ENCODE peak calls at places on chromosomes 5 and 9, in six cellular contexts. J, M, F, L, H and A are unnamed samples. For H3K36me3, the result is how much of the 10 kb centered on the place peaks cover.

GRCh38 chr5:1444361-1445189 is 665 bp downstream of the SLC6A3 start:
- DNase-seq in L (no peak), F (no peak), J (no peak), H (peak), M (no peak), A (no peak)

GRCh38 chr5:95881833-95882232 is 59.3 kb upstream of the GLRX start:
- DNase-seq in H (no peak), M (no peak), L (no peak), F (no peak), J (no peak), A (no peak)

GRCh38 chr9:84932915-84933527 is 263.5 kb downstream of the NTRK2 start:
- DNase-seq in F (no peak), M (no peak), L (no peak), H (peak), J (no peak), A (no peak)

GRCh38 chr9:75892168-75892901 is 1.9 kb downstream of the PCSK5 start:
- DNase-seq in L (peak), F (no peak), M (peak), J (peak), H (peak), A (no peak)

GRCh38 chr9:130770679-130771442 is 64.2 kb upstream of the ABL1 start:
- DNase-seq in M (peak), H (no peak), J (peak), L (peak), F (peak), A (no peak)

GRCh38 chr5:61790678-61791077 is 458.6 kb downstream of the ZSWIM6 start:
- DNase-seq in F (no peak), L (no peak), J (no peak), M (no peak), H (peak), A (no peak)

GRCh38 chr9:8719833-8720486 is 920.4 kb upstream of the DMAC1 start:
- DNase-seq in M (no peak), F (no peak), J (no peak), H (no peak), L (no peak), A (no peak)

GRCh38 chr9:122777935-122778671 is 10.6 kb upstream of the OR5C1 start:
- DNase-seq in F (no peak), M (no peak), L (no peak), J (no peak), H (no peak), A (no peak)

GRCh38 chr5:5933651-5934050 is 444.7 kb downstream of the MED10 start:
- DNase-seq in M (no peak), J (no peak), F (no peak), L (no peak), H (peak), A (no peak)

GRCh38 chr9:69115621-69116020 is 58.5 kb upstream of the TJP2 start:
- DNase-seq in F (no peak), M (no peak), J (no peak), L (no peak), H (no peak), A (no peak)

GRCh38 chr5:115820846-115821245 is 4.4 kb upstream of the CDO1 start:
- DNase-seq in F (no peak), H (no peak), J (no peak), M (no peak), L (no peak), A (no peak)

GRCh38 chr5:126492939-126493338 is 69.7 kb downstream of the GRAMD2B start:
- DNase-seq in F (no peak), J (no peak), M (peak), L (no peak), H (peak), A (no peak)

GRCh38 chr9:130240410-130241197 is 25.0 kb upstream of the HMCN2 start:
- DNase-seq in L (peak), J (peak), M (peak), H (peak), F (peak), A (peak)

GRCh38 chr5:14667290-14667689 is 2.8 kb downstream of the OTULIN start:
- DNase-seq in F (no peak), H (no peak), M (no peak), J (no peak), L (no peak), A (no peak)

GRCh38 chr9:92729735-92730155 is 34.9 kb downstream of the BICD2 start:
- DNase-seq in L (no peak), H (peak), J (no peak), F (no peak), M (no peak), A (peak)

GRCh38 chr9:21591221-21592062 is 109.3 kb upstream of the IFNE start:
- DNase-seq in J (no peak), L (no peak), F (no peak), H (peak), M (no peak), A (no peak)

GRCh38 chr5:108788142-108788541 is 40.4 kb downstream of the FER start:
- DNase-seq in J (no peak), H (no peak), F (no peak), M (no peak), L (no peak), A (no peak)

DNA sequence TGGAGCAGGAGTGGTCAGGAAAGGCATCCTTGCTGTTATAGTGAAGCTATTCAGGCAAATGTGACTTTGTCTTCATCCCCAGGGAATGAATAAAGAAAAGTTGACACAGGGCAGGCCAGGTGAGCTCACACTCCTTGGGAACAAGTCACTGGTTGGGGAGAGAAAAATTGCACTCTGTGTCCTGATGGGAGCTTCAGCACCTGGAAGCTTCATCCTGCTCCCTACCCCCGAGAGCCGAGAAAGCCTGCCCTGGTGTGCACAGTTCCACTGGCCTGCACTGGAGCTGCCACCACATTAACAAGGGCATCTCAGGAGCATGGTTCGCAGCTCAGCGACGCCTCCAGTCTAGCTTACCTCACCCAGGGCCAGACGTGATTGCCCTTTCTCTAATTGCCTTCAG is 87.2 kb downstream of the DOCK2 start:
- DNase-seq in M (no peak), J (no peak), L (no peak), H (no peak), F (no peak), A (no peak)
- H3K36me3 ChIP-seq in M (under half), J (under half), L (half or more), H (under half), F (half or more), A (half or more)

GRCh38 chr5:111348659-111349058 is 124.5 kb downstream of the CAMK4 start:
- DNase-seq in F (no peak), H (no peak), M (no peak), J (no peak), L (no peak), A (no peak)
- H3K36me3 ChIP-seq in F (under half), H (under half), M (under half), J (under half), L (under half), A (under half)

GRCh38 chr5:32103521-32103920 is 70.6 kb downstream of the GOLPH3 start:
- DNase-seq in F (no peak), H (no peak), M (no peak), L (no peak), J (no peak), A (no peak)
- H3K36me3 ChIP-seq in F (half or more), H (half or more), M (half or more), L (under half), J (under half), A (under half)

GRCh38 chr5:154820383-154820782 is 30.0 kb downstream of the FAXDC2 start:
- DNase-seq in L (no peak), F (no peak), J (no peak), H (no peak), M (no peak), A (no peak)
- H3K36me3 ChIP-seq in L (under half), F (half or more), J (under half), H (half or more), M (under half), A (under half)

GRCh38 chr9:106927916-106928315 is 65.0 kb downstream of the ZNF462 start:
- DNase-seq in F (no peak), L (no peak), J (no peak), M (no peak), H (no peak), A (no peak)

GRCh38 chr9:106930477-106930876 is 67.5 kb downstream of the ZNF462 start:
- DNase-seq in H (no peak), J (no peak), F (no peak), L (no peak), M (no peak), A (no peak)

GRCh38 chr9:106928350-106928749 is 65.4 kb downstream of the ZNF462 start:
- DNase-seq in H (no peak), M (no peak), J (no peak), L (no peak), F (no peak), A (no peak)

GRCh38 chr9:106932178-106932577 is 69.2 kb downstream of the ZNF462 start:
- DNase-seq in J (no peak), M (no peak), F (no peak), L (no peak), H (no peak), A (no peak)

DNA sequence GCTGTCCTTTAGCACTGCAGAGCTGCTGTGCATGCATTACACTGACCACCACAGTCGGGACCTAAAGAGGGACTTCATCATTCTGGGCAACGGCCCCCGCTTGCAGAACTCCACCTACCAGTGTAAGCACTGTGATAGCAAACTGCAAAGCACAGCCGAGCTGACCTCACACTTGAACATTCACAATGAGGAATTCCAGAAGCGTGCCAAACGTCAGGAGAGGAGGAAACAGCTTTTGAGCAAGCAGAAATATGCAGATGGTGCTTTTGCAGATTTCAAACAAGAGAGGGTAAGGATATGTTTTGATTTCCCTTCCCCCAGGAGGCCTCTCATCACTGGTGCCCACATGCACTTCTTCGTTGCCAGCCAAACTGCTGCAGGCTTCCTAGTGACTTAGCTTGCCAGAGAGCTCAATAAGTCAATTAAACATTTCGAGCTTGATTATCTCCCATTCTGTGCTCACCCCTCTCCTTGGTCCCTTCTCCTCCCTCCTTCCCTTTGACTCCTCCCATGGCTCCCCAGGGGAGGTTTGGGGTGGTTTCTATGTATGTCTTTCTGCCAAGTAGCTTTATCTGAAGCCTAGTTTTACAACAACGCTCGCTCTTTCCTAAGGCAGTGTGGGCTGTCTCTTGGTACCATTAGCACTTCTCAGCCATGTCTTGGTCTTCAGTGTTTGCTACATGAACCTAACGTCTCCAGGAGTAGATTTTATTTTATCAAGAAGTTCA is 66.7 kb downstream of the ZNF462 start:
- DNase-seq in J (no peak), H (no peak), F (no peak), M (no peak), L (no peak), A (no peak)
- H3K36me3 ChIP-seq in J (half or more), H (half or more), F (under half), M (half or more), L (under half), A (under half)

GRCh38 chr5:157248771-157249475 is 17.0 kb upstream of the CYFIP2 start:
- DNase-seq in M (no peak), F (no peak), J (no peak), H (no peak), L (peak), A (peak)
- H3K36me3 ChIP-seq in M (under half), F (under half), J (under half), H (under half), L (half or more), A (half or more)

DNA sequence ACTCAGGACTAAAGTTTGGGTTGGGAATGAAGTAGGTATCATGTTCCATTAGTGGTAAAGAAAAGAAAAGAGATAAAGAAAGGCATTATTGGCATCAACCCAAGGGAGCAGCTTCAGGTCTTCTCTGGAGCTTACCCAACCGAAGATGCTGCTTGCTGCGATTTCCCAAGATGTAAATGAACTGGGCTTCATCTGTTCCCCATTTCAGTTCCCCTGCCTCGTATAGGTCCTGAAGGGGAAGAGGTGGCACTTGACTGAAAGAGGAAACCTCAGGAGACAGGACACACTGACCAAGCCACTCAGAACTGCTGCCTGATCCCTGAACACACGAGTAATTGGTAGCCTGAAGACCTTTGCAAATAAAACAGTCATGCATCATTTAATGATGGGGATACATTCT is 24.6 kb downstream of the ANXA6 start:
- DNase-seq in M (no peak), L (no peak), J (no peak), F (peak), H (no peak), A (no peak)
- H3K36me3 ChIP-seq in M (under half), L (half or more), J (half or more), F (under half), H (half or more), A (half or more)

DNA sequence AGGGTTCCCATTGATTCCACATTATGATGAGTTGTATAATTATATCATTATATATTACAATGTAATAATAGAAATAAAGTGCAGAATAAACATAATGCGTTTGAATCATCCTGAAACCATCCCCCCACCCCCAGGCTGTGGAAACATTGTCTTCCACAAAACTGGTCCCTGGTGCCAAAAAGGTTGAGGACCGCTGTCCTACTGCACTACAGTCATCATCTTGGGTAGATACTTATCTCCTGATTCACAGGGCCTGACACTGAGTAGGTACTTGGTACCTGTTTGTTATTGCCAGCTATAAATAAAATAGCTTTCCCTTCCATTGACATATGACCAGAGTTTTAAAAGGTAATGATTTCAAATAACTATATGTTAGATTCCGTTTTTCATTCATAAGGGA is 25.6 kb downstream of the ANP32B start:
- DNase-seq in L (no peak), M (no peak), F (no peak), J (no peak), H (no peak), A (no peak)
- H3K36me3 ChIP-seq in L (half or more), M (half or more), F (half or more), J (half or more), H (half or more), A (half or more)

GRCh38 chr9:78304357-78304756 is 7.4 kb downstream of the PSAT1 start:
- DNase-seq in L (no peak), M (no peak), H (no peak), J (no peak), F (no peak), A (no peak)

GRCh38 chr9:78298046-78298511 is 1.2 kb downstream of the PSAT1 start:
- DNase-seq in H (peak), M (no peak), L (no peak), F (no peak), J (peak), A (no peak)

GRCh38 chr9:78303377-78304062 is 6.6 kb downstream of the PSAT1 start:
- DNase-seq in M (no peak), F (no peak), L (no peak), J (no peak), H (no peak), A (no peak)

GRCh38 chr9:78300209-78300608 is 3.3 kb downstream of the PSAT1 start:
- DNase-seq in F (no peak), M (no peak), J (no peak), H (no peak), L (no peak), A (no peak)

DNA sequence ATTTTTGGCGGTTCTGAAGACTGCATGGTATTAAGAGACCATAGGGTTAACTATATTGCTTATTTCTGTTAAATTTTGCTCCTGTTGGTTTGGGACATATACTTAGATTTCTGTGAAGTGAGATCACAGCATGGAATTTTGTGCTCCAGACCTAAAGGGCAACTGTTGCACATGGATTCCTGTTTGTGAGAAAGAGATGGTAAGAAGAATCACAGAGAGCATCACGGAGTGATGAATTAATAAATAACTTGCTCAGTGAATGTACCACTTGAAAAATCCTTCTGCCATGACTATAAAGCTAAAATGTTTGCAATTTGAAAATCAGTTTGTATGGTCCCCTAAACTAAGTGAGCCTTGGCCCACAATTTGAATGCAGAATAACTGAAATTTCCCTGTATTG is 4.5 kb downstream of the PSAT1 start:
- DNase-seq in H (no peak), F (no peak), J (no peak), M (no peak), L (no peak), A (no peak)
- H3K36me3 ChIP-seq in H (half or more), F (half or more), J (under half), M (under half), L (under half), A (under half)